ENCODE peak calls at places on chromosome 13, in seven cellular contexts. L is thyroid gland, Z is upper lobe of left lung, K is HCT116, J is stomach, N is IMR-90, C is spleen. Y is an unnamed sample.

GRCh38 chr13:30111810-30112209 is 195.5 kb downstream of the KATNAL1 start:
- DNase-seq in J (no peak), N (no peak), L (no peak), K (no peak), Z (no peak), C (no peak), Y (no peak)

GRCh38 chr13:48515732-48516131 is 17.1 kb downstream of the RCBTB2 start:
- DNase-seq in Z (no peak), L (no peak), C (no peak), N (no peak), J (no peak), K (no peak), Y (no peak)

GRCh38 chr13:50170447-50171037 is 155.3 kb downstream of the KCNRG start:
- DNase-seq in J (no peak), K (no peak), Z (no peak), C (no peak), L (no peak), N (peak; percentile 21), Y (no peak)

GRCh38 chr13:76667551-76667950 is 218.7 kb downstream of the KCTD12 start:
- DNase-seq in K (no peak), C (no peak), L (no peak), Z (no peak), N (peak; percentile 77), J (no peak), Y (no peak)

GRCh38 chr13:111908981-111909380 is 158.0 kb upstream of the SOX1 start:
- DNase-seq in N (no peak), L (no peak), J (no peak), Z (no peak), K (no peak), C (peak; percentile 52), Y (no peak)

GRCh38 chr13:107284168-107284567 is 716.2 kb upstream of the ARGLU1 start:
- DNase-seq in N (peak; percentile 59), K (no peak), Z (no peak), L (no peak), J (no peak), C (no peak), Y (no peak)

GRCh38 chr13:108005231-108005630 is 210.1 kb downstream of the LIG4 start:
- DNase-seq in L (no peak), N (no peak), C (no peak), Z (no peak), J (no peak), K (no peak), Y (no peak)

GRCh38 chr13:43303040-43303729 is 279.8 kb downstream of the DNAJC15 start:
- DNase-seq in N (peak; percentile 70), K (no peak), J (peak; percentile 78), L (peak; percentile 71), C (no peak), Z (no peak), Y (peak; percentile 73)

GRCh38 chr13:113765241-113765910 is 6.3 kb downstream of the TMEM255B start:
- DNase-seq in K (no peak), J (no peak), C (peak; percentile 39), Z (no peak), N (no peak), L (no peak), Y (no peak)

GRCh38 chr13:113123226-113124150 is 889 bp downstream of the F10 start:
- DNase-seq in Z (no peak), C (peak; percentile 73), L (no peak), K (no peak), J (no peak), N (no peak), Y (no peak)

GRCh38 chr13:30179547-30180256 is 127.6 kb downstream of the KATNAL1 start:
- DNase-seq in L (no peak), J (no peak), C (no peak), N (no peak), Z (no peak), K (no peak), Y (no peak)

GRCh38 chr13:80305737-80306136 is 35.2 kb downstream of the SPRY2 start:
- DNase-seq in K (no peak), C (no peak), J (no peak), L (no peak), Z (no peak), N (no peak), Y (no peak)

GRCh38 chr13:47897411-47898050 is 103.5 kb downstream of the SUCLA2 start:
- DNase-seq in J (no peak), K (no peak), L (no peak), Z (no peak), N (peak; percentile 36), C (no peak), Y (no peak)

GRCh38 chr13:108200781-108201398 is 14.4 kb downstream of the LIG4 start:
- DNase-seq in Z (no peak), J (no peak), L (no peak), K (no peak), C (no peak), N (peak; percentile 43), Y (no peak)

GRCh38 chr13:114110091-114110829 is 22.2 kb downstream of the RASA3 start:
- DNase-seq in Z (peak; percentile 74), K (no peak), L (no peak), N (no peak), C (peak; percentile 93), J (peak; percentile 47), Y (peak; percentile 17)

GRCh38 chr13:103497404-103497803 is 431.2 kb upstream of the SLC10A2 start:
- DNase-seq in K (no peak), Z (no peak), N (no peak), J (no peak), L (no peak), C (no peak), Y (no peak)

GRCh38 chr13:21371011-21371410 is 88.1 kb downstream of the ZDHHC20 start:
- DNase-seq in L (peak; percentile 30), Z (no peak), N (no peak), K (no peak), C (no peak), J (no peak), Y (no peak)

GRCh38 chr13:98423417-98423816 is 153.5 kb downstream of the STK24 start:
- DNase-seq in Z (no peak), L (no peak), N (no peak), C (no peak), K (no peak), J (no peak), Y (no peak)

GRCh38 chr13:110278859-110279258 is 28.1 kb downstream of the COL4A1 start:
- DNase-seq in J (no peak), C (no peak), K (no peak), Z (no peak), N (no peak), L (no peak), Y (no peak)
- H3K27ac ChIP-seq in J (no peak overlapping the region), C (no peak overlapping the region), K (no peak overlapping the region), Z (no peak overlapping the region), N (no peak overlapping the region), L (no peak overlapping the region), Y (no peak overlapping the region)

DNA sequence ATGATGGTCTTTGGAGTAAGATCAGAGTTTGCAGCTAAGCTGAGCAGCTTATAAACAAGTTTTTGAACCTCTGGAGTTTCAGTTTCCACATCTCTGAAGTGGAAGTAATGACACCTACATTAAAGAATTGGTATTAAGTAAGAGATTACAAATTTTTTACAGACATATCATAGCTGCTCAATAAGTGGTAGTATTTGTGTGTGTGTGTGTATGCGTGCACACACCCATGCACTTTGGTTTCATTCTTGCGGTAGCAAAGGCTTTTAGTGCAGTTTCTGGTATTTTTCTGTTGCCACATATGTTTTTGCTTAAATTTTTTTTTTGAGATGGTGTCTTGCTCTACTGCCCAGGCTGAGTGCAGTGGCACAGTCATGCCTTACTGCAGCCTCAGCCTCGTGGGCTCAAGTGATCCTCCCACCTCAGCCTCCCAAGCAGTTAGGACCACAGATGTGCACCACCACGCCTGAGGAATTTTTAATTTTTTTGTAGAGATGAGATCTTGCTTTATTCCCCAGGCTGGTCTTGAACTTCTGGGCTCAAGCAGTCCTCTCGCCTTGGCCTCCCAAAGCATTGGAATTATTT is 4.5 kb downstream of the NAA16 start:
- DNase-seq in N (peak; percentile 27), Z (no peak), C (no peak), L (no peak), K (no peak), J (no peak), Y (no peak)
- H3K4me3 ChIP-seq in N (no peak overlapping the region), Z (no peak overlapping the region), C (no peak overlapping the region), L (no peak overlapping the region), K (no peak overlapping the region), J (no peak overlapping the region), Y (no peak overlapping the region)

DNA sequence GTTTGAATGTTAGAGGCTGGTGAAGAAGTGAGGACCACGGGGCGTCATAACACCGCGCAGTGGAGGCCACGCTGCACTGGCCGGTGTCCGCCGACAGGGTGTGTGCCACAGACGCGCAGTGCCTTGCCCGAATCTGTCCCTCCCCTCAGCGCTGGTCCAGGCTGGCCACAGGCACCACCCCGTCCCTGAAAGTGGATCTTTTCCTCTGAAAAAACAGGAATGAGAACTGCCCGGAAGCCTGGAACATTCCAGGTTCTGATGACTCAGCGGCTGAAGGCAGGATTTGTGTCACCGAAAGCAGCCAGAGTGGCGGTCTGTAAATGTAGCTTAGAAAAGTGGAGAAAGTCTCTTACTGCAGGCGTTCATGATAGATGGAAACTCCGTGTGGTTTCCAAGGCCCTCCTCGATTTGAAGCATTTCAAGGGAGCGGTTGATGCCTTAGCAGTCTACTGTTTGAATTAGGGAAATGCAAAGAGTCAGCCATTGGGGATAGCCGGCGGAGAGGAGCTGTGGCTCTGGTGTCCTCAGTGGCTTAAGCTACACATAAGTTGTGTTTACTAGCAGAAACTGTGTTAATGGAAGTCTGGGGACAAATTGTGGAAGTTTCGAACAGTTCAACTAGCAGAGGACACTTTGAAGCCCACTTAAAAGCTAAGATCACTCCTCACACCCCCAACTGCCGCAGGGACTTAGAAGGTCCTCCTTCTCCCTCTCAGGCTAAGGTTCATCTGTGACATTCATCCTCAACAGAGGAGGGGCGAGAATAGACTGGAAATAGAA is 70.8 kb downstream of the NUFIP1 start:
- DNase-seq in N (peak; percentile 97), C (peak; percentile 97), J (peak; percentile 87), Z (peak; percentile 94), K (peak; percentile 86), L (peak; percentile 93), Y (peak; percentile 91)
- TF ChIP-seq POLR2A in N (peak; percentile 9), C (no peak), J (no peak), Z (peak; percentile 39), K (peak; percentile 5), L (peak; percentile 85), Y (no peak)

GRCh38 chr13:109669956-109670355 is 116.4 kb downstream of the IRS2 start:
- DNase-seq in K (no peak), J (no peak), L (no peak), C (no peak), Z (no peak), N (no peak), Y (no peak)

GRCh38 chr13:109673477-109673876 is 112.9 kb downstream of the IRS2 start:
- DNase-seq in C (no peak), L (no peak), N (peak; percentile 6), K (no peak), J (no peak), Z (no peak), Y (no peak)

GRCh38 chr13:109671919-109672318 is 114.5 kb downstream of the IRS2 start:
- DNase-seq in N (no peak), J (no peak), Z (no peak), C (no peak), K (no peak), L (no peak), Y (no peak)

GRCh38 chr13:109670776-109671175 is 115.6 kb downstream of the IRS2 start:
- DNase-seq in J (no peak), K (no peak), Z (no peak), N (no peak), C (no peak), L (no peak), Y (no peak)

DNA sequence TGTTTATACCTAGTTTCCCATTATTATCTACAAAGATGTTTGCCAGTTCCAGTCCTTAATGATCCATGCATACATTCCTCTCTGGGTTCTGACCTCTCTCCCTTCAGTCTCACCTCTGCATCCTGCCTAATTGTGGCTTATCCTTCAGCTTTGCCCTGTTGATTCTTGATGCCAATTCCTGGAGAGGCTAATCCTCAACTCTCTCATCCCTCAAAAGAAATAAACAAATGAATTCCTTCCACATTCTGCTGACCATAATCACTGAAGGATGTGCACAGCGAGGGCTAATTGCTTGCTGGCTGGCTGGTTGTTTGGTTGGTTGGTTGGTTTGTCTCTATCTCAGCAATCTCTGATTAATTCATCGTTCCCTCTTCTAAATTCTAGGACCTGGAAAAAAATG is 113.8 kb downstream of the IRS2 start:
- DNase-seq in K (no peak), C (no peak), Z (no peak), L (no peak), J (no peak), N (peak; percentile 19), Y (no peak)
- H3K27ac ChIP-seq in K (no peak overlapping the region), C (no peak overlapping the region), Z (no peak overlapping the region), L (no peak overlapping the region), J (no peak overlapping the region), N (no peak overlapping the region), Y (no peak overlapping the region)

Y was measured in adrenal gland.